ENCODE peak calls at places on chromosomes 2 and 18, in five cellular contexts. G is thoracic aorta, N is brain microvascular endothelial cell, P is AG10803, D is body of pancreas. Y is an unnamed sample.

GRCh38 chr2:212364106-212364505 is 174.5 kb downstream of the ERBB4 start:
- DNase-seq in G (no peak), N (no peak), P (peak), D (no peak), Y (no peak)

GRCh38 chr2:74751981-74752808 is 81.7 kb upstream of the HK2 start:
- DNase-seq in G (no peak), N (no peak), P (no peak), D (no peak), Y (no peak)

GRCh38 chr2:128585706-128586105 is 267.0 kb upstream of the HS6ST1 start:
- DNase-seq in G (no peak), N (peak), P (peak), D (no peak), Y (no peak)

GRCh38 chr18:78542204-78542603 is 437.4 kb upstream of the SALL3 start:
- DNase-seq in G (no peak), N (no peak), P (no peak), D (peak), Y (peak)

GRCh38 chr2:61671561-61672315 is 133.6 kb upstream of the XPO1 start:
- DNase-seq in G (no peak), N (no peak), P (peak), D (no peak), Y (no peak)

GRCh38 chr2:68466361-68466777 is 725 bp downstream of the FBXO48 start:
- DNase-seq in G (no peak), N (peak), P (peak), D (peak), Y (peak)

GRCh38 chr2:12081481-12082210 is 335.2 kb downstream of the LPIN1 start:
- DNase-seq in G (no peak), N (no peak), P (no peak), D (no peak), Y (no peak)

GRCh38 chr2:75587954-75588587 is 27.3 kb upstream of the EVA1A start:
- DNase-seq in G (no peak), N (peak), P (peak), D (no peak), Y (no peak)

GRCh38 chr18:3525870-3526420 is 76.0 kb downstream of the TGIF1 start:
- DNase-seq in G (no peak), N (no peak), P (no peak), D (no peak), Y (peak)

GRCh38 chr2:47688561-47688960 is 94.4 kb upstream of the MSH6 start:
- DNase-seq in G (no peak), N (peak), P (no peak), D (no peak), Y (no peak)

GRCh38 chr2:224069172-224069571 is 30.1 kb upstream of the SERPINE2 start:
- DNase-seq in G (no peak), N (no peak), P (peak), D (peak), Y (no peak)

GRCh38 chr2:46268196-46268595 is 29.0 kb upstream of the EPAS1 start:
- DNase-seq in G (no peak), N (no peak), P (no peak), D (no peak), Y (no peak)

GRCh38 chr2:228600265-228600664 is 418.8 kb upstream of the SPHKAP start:
- DNase-seq in G (no peak), N (peak), P (peak), D (no peak), Y (no peak)

GRCh38 chr2:164954954-164955701 is at the start of gene SLC38A11:
- DNase-seq in G (no peak), N (peak), P (peak), D (peak), Y (peak)

GRCh38 chr2:74982581-74982980 is 24.1 kb downstream of the POLE4 start:
- DNase-seq in G (no peak), N (no peak), P (no peak), D (no peak), Y (no peak)

GRCh38 chr2:212124597-212124996 is 414.0 kb downstream of the ERBB4 start:
- DNase-seq in G (no peak), N (no peak), P (no peak), D (no peak), Y (no peak)

GRCh38 chr18:13945811-13946210 is 30.5 kb upstream of the MC2R start:
- DNase-seq in G (no peak), N (no peak), P (no peak), D (no peak), Y (no peak)

GRCh38 chr2:218878941-218879761 is 1.5 kb upstream of the WNT10A start:
- DNase-seq in G (no peak), N (no peak), P (no peak), D (no peak), Y (peak)

GRCh38 chr2:98698896-98699295 is 32.0 kb downstream of the MGAT4A start:
- DNase-seq in G (no peak), N (no peak), P (no peak), D (no peak), Y (no peak)

GRCh38 chr2:203858176-203858575 is 9.4 kb upstream of the CTLA4 start:
- DNase-seq in G (no peak), N (no peak), P (no peak), D (no peak), Y (no peak)

GRCh38 chr2:30955516-30956132 is 148.4 kb upstream of the CAPN13 start:
- DNase-seq in G (no peak), N (no peak), P (no peak), D (no peak), Y (no peak)

GRCh38 chr2:128288781-128289180 is 29.9 kb downstream of the HS6ST1 start:
- DNase-seq in G (no peak), N (no peak), P (no peak), D (no peak), Y (no peak)

GRCh38 chr2:65452150-65452895 is 19.9 kb upstream of the SPRED2 start:
- DNase-seq in G (no peak), N (no peak), P (no peak), D (no peak), Y (no peak)

DNA sequence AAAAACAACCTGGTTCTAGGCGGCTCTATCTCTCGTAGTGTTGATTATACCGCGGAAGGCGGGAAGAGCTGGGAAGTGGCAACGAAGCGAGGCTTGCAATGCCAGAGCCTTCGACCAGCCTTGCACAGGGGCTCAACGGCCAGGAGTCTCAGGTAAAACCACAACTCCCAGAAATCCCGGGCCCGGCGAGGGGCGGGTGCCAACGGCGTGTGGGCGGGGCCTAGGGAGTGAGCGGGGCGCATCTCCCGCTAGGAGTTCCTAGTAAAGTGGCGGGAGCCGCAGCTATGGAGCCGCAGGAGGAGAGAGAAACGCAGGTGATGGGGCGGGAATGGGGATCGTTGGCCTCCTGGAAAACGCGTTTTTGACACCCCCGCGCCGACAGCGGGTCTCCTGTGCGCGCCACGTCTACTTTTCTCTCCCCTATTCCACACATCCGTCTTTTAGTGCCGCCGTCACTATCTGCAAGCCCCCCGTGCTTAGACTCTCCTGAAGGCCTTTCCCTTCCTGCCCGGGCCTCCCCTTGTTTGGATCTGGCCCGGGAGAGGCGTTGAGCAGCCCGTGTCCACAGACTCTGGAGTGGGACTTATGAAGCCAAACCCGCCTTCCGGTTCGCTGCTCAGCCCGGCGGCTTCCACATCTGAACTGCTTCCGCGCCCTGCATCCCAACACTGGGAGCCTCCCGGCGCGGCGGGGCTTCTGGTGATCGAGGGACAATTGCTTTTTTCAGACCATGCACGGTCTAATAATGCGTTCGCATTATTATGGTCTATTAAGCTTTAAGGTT is at the start of gene HAUS1:
- DNase-seq in G (peak), N (peak), P (peak), D (peak), Y (peak)
- H3K4me3 ChIP-seq in G (peak), N (peak), P (peak), D (peak), Y (peak)

GRCh38 chr2:26506279-26506678 is 28.4 kb upstream of the OTOF start:
- DNase-seq in G (no peak), N (no peak), P (no peak), D (no peak), Y (no peak)

GRCh38 chr2:26503238-26503880 is 25.4 kb upstream of the OTOF start:
- DNase-seq in G (peak), N (peak), P (peak), D (peak), Y (peak)

GRCh38 chr2:26509141-26509540 is 31.2 kb upstream of the OTOF start:
- DNase-seq in G (no peak), N (no peak), P (no peak), D (no peak), Y (no peak)

GRCh38 chr2:26500406-26500805 is 22.5 kb upstream of the OTOF start:
- DNase-seq in G (no peak), N (no peak), P (no peak), D (no peak), Y (no peak)

DNA sequence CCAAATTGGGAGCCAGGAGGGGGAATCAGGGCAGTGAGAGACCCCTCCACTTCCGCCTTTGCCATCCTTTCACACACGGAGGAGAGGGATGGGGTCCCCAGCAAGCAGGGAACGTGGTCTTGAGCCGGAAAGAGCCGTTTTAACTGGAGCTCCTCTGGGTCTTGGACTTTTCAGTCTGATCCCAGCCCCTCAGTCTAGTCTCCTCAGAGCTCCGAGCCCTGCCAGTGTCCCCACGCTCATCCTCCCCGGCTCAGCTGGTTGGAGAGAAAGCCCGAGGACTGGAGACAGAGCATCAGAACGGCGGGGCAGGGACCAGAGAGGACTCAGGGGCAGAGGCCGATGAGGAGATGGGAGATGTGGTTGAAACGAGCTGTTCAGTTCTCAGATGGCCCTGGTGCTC is 26.1 kb upstream of the OTOF start:
- DNase-seq in G (no peak), N (no peak), P (no peak), D (no peak), Y (no peak)
- H3K4me3 ChIP-seq in G (peak), N (no peak), P (no peak), D (no peak), Y (peak)

GRCh38 chr2:176555112-176555511 is 285.9 kb downstream of the MTX2 start:
- DNase-seq in G (no peak), N (no peak), P (no peak), D (no peak), Y (no peak)

GRCh38 chr2:176553685-176554106 is 284.5 kb downstream of the MTX2 start:
- DNase-seq in G (no peak), N (peak), P (peak), D (peak), Y (peak)

GRCh38 chr2:176554107-176555048 is 285.1 kb downstream of the MTX2 start:
- DNase-seq in G (no peak), N (peak), P (peak), D (peak), Y (peak)

GRCh38 chr2:176555781-176556180 is 286.5 kb downstream of the MTX2 start:
- DNase-seq in G (no peak), N (no peak), P (no peak), D (no peak), Y (peak)

GRCh38 chr2:176552456-176553135 is 283.4 kb downstream of the MTX2 start:
- DNase-seq in G (no peak), N (peak), P (peak), D (no peak), Y (no peak)
- H3K4me3 ChIP-seq in G (no peak), N (no peak), P (peak), D (no peak), Y (no peak)

GRCh38 chr2:44801289-44801675 is 140.2 kb upstream of the SIX3 start:
- DNase-seq in G (no peak), N (no peak), P (no peak), D (no peak), Y (no peak)
- H3K4me3 ChIP-seq in G (no peak), N (no peak), P (no peak), D (no peak), Y (no peak)

GRCh38 chr18:906416-907170 is 1.9 kb downstream of the ADCYAP1 start:
- DNase-seq in G (no peak), N (no peak), P (no peak), D (no peak), Y (no peak)

GRCh38 chr18:905948-906415 is 1.3 kb downstream of the ADCYAP1 start:
- DNase-seq in G (no peak), N (no peak), P (no peak), D (no peak), Y (no peak)

GRCh38 chr18:907880-908512 is 3.3 kb downstream of the ADCYAP1 start:
- DNase-seq in G (no peak), N (no peak), P (no peak), D (no peak), Y (no peak)

GRCh38 chr18:908631-909621 is 4.3 kb downstream of the ADCYAP1 start:
- DNase-seq in G (no peak), N (no peak), P (no peak), D (no peak), Y (no peak)

GRCh38 chr18:907171-907879 is 2.7 kb downstream of the ADCYAP1 start:
- DNase-seq in G (no peak), N (no peak), P (no peak), D (peak), Y (no peak)
- H3K4me3 ChIP-seq in G (peak), N (no peak), P (peak), D (no peak), Y (peak)

GRCh38 chr2:197707316-197708213 is 2.4 kb downstream of the MARS2 start:
- DNase-seq in G (no peak), N (peak), P (peak), D (peak), Y (no peak)
- H3K4me3 ChIP-seq in G (peak), N (peak), P (peak), D (no peak), Y (no peak)